ENCODE peak calls at places on chromosome 10, in seven cellular contexts. One of them, this sample, is unnamed.
A peak's percentile ranks its signal among the peaks of the same experiment; 100 is the strongest.

GRCh38 chr10:62054825-62055224 is 153.3 kb downstream of the ARID5B start:
- DNase-seq in activated B cell treated with CpG ODN at 0.5 μM for 24 hours: no peak
- DNase-seq in IMR-90: no peak
- DNase-seq in cardiac muscle cell: no peak
- DNase-seq in mucosa of descending colon: no peak
- DNase-seq in GM20000: peak; percentile 30
- DNase-seq in nephron progenitor cell: no peak
- DNase-seq in this sample: no peak

GRCh38 chr10:73894245-73894971 is 16.5 kb upstream of the PLAU start:
- DNase-seq in activated B cell treated with CpG ODN at 0.5 μM for 24 hours: no peak
- DNase-seq in IMR-90: peak; percentile 85
- DNase-seq in cardiac muscle cell: peak; percentile 91
- DNase-seq in mucosa of descending colon: no peak
- DNase-seq in GM20000: no peak
- DNase-seq in nephron progenitor cell: no peak
- DNase-seq in this sample: no peak

GRCh38 chr10:84668186-84668763 is 339.9 kb downstream of the CCSER2 start:
- DNase-seq in activated B cell treated with CpG ODN at 0.5 μM for 24 hours: no peak
- DNase-seq in IMR-90: no peak
- DNase-seq in cardiac muscle cell: no peak
- DNase-seq in mucosa of descending colon: no peak
- DNase-seq in GM20000: no peak
- DNase-seq in nephron progenitor cell: no peak
- DNase-seq in this sample: no peak

GRCh38 chr10:91296471-91296870 is 76.0 kb downstream of the PCGF5 start:
- DNase-seq in activated B cell treated with CpG ODN at 0.5 μM for 24 hours: no peak
- DNase-seq in IMR-90: no peak
- DNase-seq in cardiac muscle cell: peak; percentile 40
- DNase-seq in mucosa of descending colon: no peak
- DNase-seq in GM20000: no peak
- DNase-seq in nephron progenitor cell: no peak
- DNase-seq in this sample: no peak

GRCh38 chr10:14010083-14010551 is 320.6 kb downstream of the FRMD4A start:
- DNase-seq in activated B cell treated with CpG ODN at 0.5 μM for 24 hours: no peak
- DNase-seq in IMR-90: peak; percentile 86
- DNase-seq in cardiac muscle cell: peak; percentile 76
- DNase-seq in mucosa of descending colon: no peak
- DNase-seq in GM20000: peak; percentile 26
- DNase-seq in nephron progenitor cell: peak; percentile 46
- DNase-seq in this sample: no peak

GRCh38 chr10:13712799-13713581 is 126.2 kb downstream of the PRPF18 start:
- DNase-seq in activated B cell treated with CpG ODN at 0.5 μM for 24 hours: peak; percentile 47
- DNase-seq in IMR-90: peak; percentile 99
- DNase-seq in cardiac muscle cell: peak; percentile 95
- DNase-seq in mucosa of descending colon: peak; percentile 72
- DNase-seq in GM20000: peak; percentile 68
- DNase-seq in nephron progenitor cell: no peak
- DNase-seq in this sample: no peak

GRCh38 chr10:77879710-77880109 is 46.8 kb downstream of the DLG5 start:
- DNase-seq in activated B cell treated with CpG ODN at 0.5 μM for 24 hours: no peak
- DNase-seq in IMR-90: no peak
- DNase-seq in cardiac muscle cell: no peak
- DNase-seq in mucosa of descending colon: no peak
- DNase-seq in GM20000: no peak
- DNase-seq in nephron progenitor cell: no peak
- DNase-seq in this sample: no peak

GRCh38 chr10:103969857-103970627 is 3.1 kb downstream of the SLK start:
- DNase-seq in activated B cell treated with CpG ODN at 0.5 μM for 24 hours: no peak
- DNase-seq in IMR-90: no peak
- DNase-seq in cardiac muscle cell: no peak
- DNase-seq in mucosa of descending colon: no peak
- DNase-seq in GM20000: no peak
- DNase-seq in nephron progenitor cell: no peak
- DNase-seq in this sample: no peak

GRCh38 chr10:74502963-74503608 is 323.3 kb upstream of the KAT6B start:
- DNase-seq in activated B cell treated with CpG ODN at 0.5 μM for 24 hours: no peak
- DNase-seq in IMR-90: peak; percentile 86
- DNase-seq in cardiac muscle cell: peak; percentile 68
- DNase-seq in mucosa of descending colon: no peak
- DNase-seq in GM20000: no peak
- DNase-seq in nephron progenitor cell: no peak
- DNase-seq in this sample: no peak

GRCh38 chr10:57786850-57787750 is 480.6 kb downstream of the IPMK start:
- DNase-seq in activated B cell treated with CpG ODN at 0.5 μM for 24 hours: no peak
- DNase-seq in IMR-90: no peak
- DNase-seq in cardiac muscle cell: no peak
- DNase-seq in mucosa of descending colon: no peak
- DNase-seq in GM20000: no peak
- DNase-seq in nephron progenitor cell: no peak
- DNase-seq in this sample: no peak

GRCh38 chr10:6401562-6402348 is 178.3 kb downstream of the PRKCQ start:
- DNase-seq in activated B cell treated with CpG ODN at 0.5 μM for 24 hours: no peak
- DNase-seq in IMR-90: peak; percentile 92
- DNase-seq in cardiac muscle cell: peak; percentile 94
- DNase-seq in mucosa of descending colon: peak; percentile 67
- DNase-seq in GM20000: peak; percentile 82
- DNase-seq in nephron progenitor cell: peak; percentile 63
- DNase-seq in this sample: peak; percentile 71

GRCh38 chr10:79047875-79048638 is 20.7 kb upstream of the ZMIZ1 start:
- DNase-seq in activated B cell treated with CpG ODN at 0.5 μM for 24 hours: no peak
- DNase-seq in IMR-90: no peak
- DNase-seq in cardiac muscle cell: no peak
- DNase-seq in mucosa of descending colon: peak; percentile 75
- DNase-seq in GM20000: peak; percentile 53
- DNase-seq in nephron progenitor cell: no peak
- DNase-seq in this sample: peak; percentile 49

GRCh38 chr10:43262902-43263466 is 3.9 kb downstream of the RASGEF1A start:
- DNase-seq in activated B cell treated with CpG ODN at 0.5 μM for 24 hours: no peak
- DNase-seq in IMR-90: no peak
- DNase-seq in cardiac muscle cell: no peak
- DNase-seq in mucosa of descending colon: no peak
- DNase-seq in GM20000: no peak
- DNase-seq in nephron progenitor cell: no peak
- DNase-seq in this sample: no peak

GRCh38 chr10:9198611-9199010 is 1144.1 kb downstream of the GATA3 start:
- DNase-seq in activated B cell treated with CpG ODN at 0.5 μM for 24 hours: no peak
- DNase-seq in IMR-90: peak; percentile 80
- DNase-seq in cardiac muscle cell: peak; percentile 6
- DNase-seq in mucosa of descending colon: no peak
- DNase-seq in GM20000: no peak
- DNase-seq in nephron progenitor cell: no peak
- DNase-seq in this sample: no peak

GRCh38 chr10:35501923-35502322 is 103.2 kb upstream of the GJD4 start:
- DNase-seq in activated B cell treated with CpG ODN at 0.5 μM for 24 hours: no peak
- DNase-seq in IMR-90: no peak
- DNase-seq in cardiac muscle cell: no peak
- DNase-seq in mucosa of descending colon: no peak
- DNase-seq in GM20000: no peak
- DNase-seq in nephron progenitor cell: no peak
- DNase-seq in this sample: no peak
- TF ChIP-seq CTCF in activated B cell treated with CpG ODN at 0.5 μM for 24 hours: no peak
- TF ChIP-seq CTCF in IMR-90: no peak
- TF ChIP-seq CTCF in cardiac muscle cell: no peak
- TF ChIP-seq CTCF in mucosa of descending colon: no peak
- TF ChIP-seq CTCF in GM20000: no peak
- TF ChIP-seq CTCF in nephron progenitor cell: no peak
- TF ChIP-seq CTCF in this sample: no peak

DNA sequence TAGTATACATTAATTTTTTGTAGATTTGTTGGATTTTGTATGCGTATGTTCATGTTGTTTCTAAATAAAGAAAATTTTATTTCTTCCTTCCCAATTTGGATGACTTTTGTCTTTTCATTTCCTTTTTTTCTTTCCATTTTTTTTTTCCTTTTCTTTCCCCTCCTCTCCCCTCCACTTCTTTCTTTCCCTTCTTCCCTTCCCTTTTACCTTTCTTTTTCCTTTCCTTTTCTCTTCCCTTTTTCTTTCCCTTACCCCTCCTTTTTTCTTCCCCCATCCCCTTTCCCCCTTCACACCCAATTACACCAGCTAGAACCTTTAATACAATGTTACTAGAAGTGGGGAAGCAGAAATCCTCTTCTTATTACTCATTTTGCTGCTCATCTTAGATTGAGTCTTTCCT is 6.0 kb downstream of the KIF20B start:
- DNase-seq in activated B cell treated with CpG ODN at 0.5 μM for 24 hours: no peak
- DNase-seq in IMR-90: no peak
- DNase-seq in cardiac muscle cell: no peak
- DNase-seq in mucosa of descending colon: no peak
- DNase-seq in GM20000: no peak
- DNase-seq in nephron progenitor cell: no peak
- DNase-seq in this sample: no peak
- TF ChIP-seq CTCF in activated B cell treated with CpG ODN at 0.5 μM for 24 hours: no peak
- TF ChIP-seq CTCF in IMR-90: no peak
- TF ChIP-seq CTCF in cardiac muscle cell: no peak
- TF ChIP-seq CTCF in mucosa of descending colon: no peak
- TF ChIP-seq CTCF in GM20000: no peak
- TF ChIP-seq CTCF in nephron progenitor cell: no peak
- TF ChIP-seq CTCF in this sample: no peak

GRCh38 chr10:17474595-17474994 is 20.2 kb upstream of the ST8SIA6 start:
- DNase-seq in activated B cell treated with CpG ODN at 0.5 μM for 24 hours: no peak
- DNase-seq in IMR-90: peak; percentile 11
- DNase-seq in cardiac muscle cell: peak; percentile 45
- DNase-seq in mucosa of descending colon: no peak
- DNase-seq in GM20000: no peak
- DNase-seq in nephron progenitor cell: no peak
- DNase-seq in this sample: no peak
- TF ChIP-seq CTCF in activated B cell treated with CpG ODN at 0.5 μM for 24 hours: no peak
- TF ChIP-seq CTCF in IMR-90: peak; percentile 27
- TF ChIP-seq CTCF in cardiac muscle cell: peak; percentile 21
- TF ChIP-seq CTCF in mucosa of descending colon: no peak
- TF ChIP-seq CTCF in GM20000: no peak
- TF ChIP-seq CTCF in nephron progenitor cell: no peak
- TF ChIP-seq CTCF in this sample: no peak

DNA sequence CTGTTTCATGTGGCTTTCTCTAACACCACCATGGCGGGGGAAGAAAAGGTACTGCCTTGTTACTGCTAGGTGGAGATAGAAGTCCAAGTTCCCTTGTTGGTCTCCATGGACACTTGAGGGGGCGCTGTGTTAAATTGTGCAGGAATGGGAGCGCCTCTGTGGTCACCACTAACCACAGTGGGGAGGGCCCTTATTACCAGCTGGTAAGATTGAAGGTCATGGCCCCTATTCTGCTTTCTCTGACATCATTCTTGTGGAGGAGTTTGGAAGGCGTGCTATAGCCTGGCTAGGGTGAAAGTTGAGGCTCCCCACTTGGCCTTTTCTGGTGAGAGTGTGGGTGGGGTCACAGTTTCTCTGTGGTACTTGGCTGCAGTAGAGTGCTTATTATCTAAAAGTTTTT is 14.9 kb upstream of the MXI1 start:
- DNase-seq in activated B cell treated with CpG ODN at 0.5 μM for 24 hours: no peak
- DNase-seq in IMR-90: no peak
- DNase-seq in cardiac muscle cell: peak; percentile 17
- DNase-seq in mucosa of descending colon: no peak
- DNase-seq in GM20000: peak; percentile 48
- DNase-seq in nephron progenitor cell: no peak
- DNase-seq in this sample: no peak
- TF ChIP-seq CTCF in activated B cell treated with CpG ODN at 0.5 μM for 24 hours: no peak
- TF ChIP-seq CTCF in IMR-90: no peak
- TF ChIP-seq CTCF in cardiac muscle cell: peak; percentile 13
- TF ChIP-seq CTCF in mucosa of descending colon: no peak
- TF ChIP-seq CTCF in GM20000: no peak
- TF ChIP-seq CTCF in nephron progenitor cell: no peak
- TF ChIP-seq CTCF in this sample: no peak

This sample was measured in endothelial cell.